ENCODE peak calls at places on chromosomes 12 and 14, in ten cellular contexts. A is ecto neural progenitor cell; K is HAP-1; B is transverse colon; T is A549; J is stimulated activated naive CD8-positive, alpha-beta T cell treated with anti-CD3 and anti-CD28 coated beads, Interleukin-15, Interleukin-2, amounts not matched to agents 100 U/mL and 50 U/mL, for 24 hours; I is left colon; G is nucleus accumbens; Y is iPS-NIHi11; D is NCI-H1092. P is an unnamed sample.

GRCh38 chr14:99687284-99688209 is 3.4 kb downstream of the CYP46A1 start:
- DNase-seq in A (peak), K (peak), B (no peak), T (no peak), J (peak), I (no peak), G (no peak), Y (peak), D (no peak), P (peak)

GRCh38 chr12:3832738-3833137 is 40.5 kb downstream of the PARP11 start:
- DNase-seq in A (no peak), K (no peak), B (no peak), T (no peak), J (no peak), I (no peak), G (no peak), Y (no peak), D (no peak), P (no peak)

GRCh38 chr12:30795660-30796507 is 41.1 kb upstream of the CAPRIN2 start:
- DNase-seq in A (peak), K (peak), B (peak), T (peak), J (peak), I (peak), G (peak), Y (peak), D (no peak), P (peak)

GRCh38 chr14:63243646-63244045 is 39.4 kb downstream of the RHOJ start:
- DNase-seq in A (no peak), K (no peak), B (no peak), T (no peak), J (no peak), I (no peak), G (no peak), Y (no peak), D (no peak), P (no peak)

GRCh38 chr14:22505751-22506710 is 83.0 kb downstream of the DAD1 start:
- DNase-seq in A (no peak), K (no peak), B (no peak), T (no peak), J (no peak), I (no peak), G (no peak), Y (no peak), D (no peak), P (no peak)

GRCh38 chr12:104714369-104714768 is 243.7 kb downstream of the SLC41A2 start:
- DNase-seq in A (no peak), K (no peak), B (no peak), T (no peak), J (no peak), I (no peak), G (no peak), Y (no peak), D (no peak), P (no peak)

GRCh38 chr12:24840046-24840800 is 108.7 kb downstream of the BCAT1 start:
- DNase-seq in A (no peak), K (no peak), B (no peak), T (no peak), J (peak), I (no peak), G (no peak), Y (no peak), D (no peak), P (no peak)

GRCh38 chr12:57883700-57884099 is 37.2 kb upstream of the CTDSP2 start:
- DNase-seq in A (no peak), K (no peak), B (no peak), T (no peak), J (no peak), I (no peak), G (no peak), Y (no peak), D (no peak), P (no peak)

GRCh38 chr12:55697686-55698085 is 10.0 kb downstream of the ITGA7 start:
- DNase-seq in A (no peak), K (no peak), B (peak), T (no peak), J (no peak), I (no peak), G (no peak), Y (no peak), D (no peak), P (no peak)

GRCh38 chr12:3171195-3171591 is 94.0 kb downstream of the TSPAN9 start:
- DNase-seq in A (no peak), K (no peak), B (no peak), T (peak), J (no peak), I (no peak), G (no peak), Y (no peak), D (no peak), P (no peak)

GRCh38 chr12:115004469-115005146 is 320.6 kb upstream of the TBX3 start:
- DNase-seq in A (no peak), K (no peak), B (no peak), T (peak), J (no peak), I (no peak), G (no peak), Y (no peak), D (no peak), P (no peak)

GRCh38 chr12:69397978-69398377 is 38.4 kb downstream of the YEATS4 start:
- DNase-seq in A (no peak), K (no peak), B (no peak), T (no peak), J (no peak), I (no peak), G (no peak), Y (no peak), D (no peak), P (no peak)

GRCh38 chr12:111384596-111384995 is 15.7 kb upstream of the PHETA1 start:
- DNase-seq in A (no peak), K (no peak), B (no peak), T (no peak), J (no peak), I (no peak), G (no peak), Y (no peak), D (no peak), P (no peak)

GRCh38 chr12:116726749-116727148 is 11.1 kb downstream of the SPRING1 start:
- DNase-seq in A (no peak), K (no peak), B (no peak), T (no peak), J (no peak), I (no peak), G (no peak), Y (no peak), D (no peak), P (no peak)

GRCh38 chr12:106774808-106775524 is 484 bp downstream of the RIC8B start:
- DNase-seq in A (no peak), K (no peak), B (no peak), T (no peak), J (peak), I (no peak), G (no peak), Y (no peak), D (no peak), P (no peak)

GRCh38 chr14:106547735-106548550 is 1021.6 kb downstream of the TMEM121 start:
- DNase-seq in A (no peak), K (no peak), B (no peak), T (no peak), J (no peak), I (no peak), G (no peak), Y (no peak), D (no peak), P (no peak)

GRCh38 chr12:19846561-19846960 is 407.3 kb downstream of the AEBP2 start:
- DNase-seq in A (no peak), K (no peak), B (no peak), T (peak), J (no peak), I (no peak), G (no peak), Y (no peak), D (no peak), P (no peak)

GRCh38 chr14:103372552-103373304 is 12.5 kb upstream of the MARK3 start:
- DNase-seq in A (no peak), K (no peak), B (no peak), T (peak), J (peak), I (no peak), G (no peak), Y (peak), D (no peak), P (no peak)